ENCODE peak calls at places on chromosomes 2 and 18, in eight cellular contexts. J is bronchial epithelial cell; Q is brain microvascular endothelial cell; S is spleen; V is K562; N is pancreas; D is CD8-positive, alpha-beta T cell; G is Panc1. A is an unnamed sample. For H3K27me3, the result is how much of the 10 kb centered on the place peaks cover.

GRCh38 chr2:43136862-43137261 is 89.5 kb downstream of the ZFP36L2 start:
- DNase-seq in Q (no peak), V (no peak), S (peak), J (no peak), G (no peak), D (peak), N (no peak), A (no peak)

GRCh38 chr2:133837441-133838090 is 269.3 kb upstream of the NCKAP5 start:
- DNase-seq in Q (no peak), V (no peak), J (no peak), D (no peak), S (no peak), G (no peak), N (no peak), A (no peak)

GRCh38 chr2:53289309-53290006 is 478.1 kb upstream of the CHAC2 start:
- DNase-seq in V (no peak), D (no peak), J (peak), S (no peak), G (no peak), N (no peak), Q (no peak), A (no peak)

GRCh38 chr18:47251289-47252120 is at the start of gene SKOR2:
- DNase-seq in N (no peak), D (no peak), S (no peak), V (no peak), Q (no peak), J (no peak), G (no peak), A (no peak)

GRCh38 chr2:146246017-146246733 is 1598.7 kb upstream of the ACVR2A start:
- DNase-seq in G (no peak), D (no peak), Q (peak), J (peak), S (no peak), V (no peak), N (no peak), A (no peak)

GRCh38 chr2:234851451-234851850 is 100.4 kb upstream of the SH3BP4 start:
- DNase-seq in J (no peak), S (no peak), V (no peak), D (no peak), N (no peak), G (no peak), Q (no peak), A (no peak)

GRCh38 chr18:9340472-9340871 is 5.9 kb downstream of the TWSG1 start:
- DNase-seq in S (no peak), Q (no peak), N (no peak), V (no peak), D (no peak), G (no peak), J (no peak), A (no peak)

GRCh38 chr18:57523171-57523956 is 63.1 kb downstream of the FECH start:
- DNase-seq in S (no peak), N (no peak), G (no peak), Q (no peak), V (no peak), D (no peak), J (no peak), A (no peak)

GRCh38 chr2:6186332-6187100 is 494.3 kb downstream of the SOX11 start:
- DNase-seq in N (peak), D (no peak), V (no peak), S (no peak), J (peak), Q (peak), G (peak), A (no peak)

GRCh38 chr2:26401739-26402541 is at the start of gene DRC1:
- DNase-seq in V (no peak), S (peak), Q (peak), D (no peak), J (peak), G (no peak), N (peak), A (peak)

GRCh38 chr2:180722551-180723239 is 257.7 kb upstream of the UBE2E3 start:
- DNase-seq in D (no peak), S (no peak), G (no peak), J (peak), Q (peak), N (no peak), V (no peak), A (peak)

GRCh38 chr2:126766295-126766694 is 110.3 kb downstream of the GYPC start:
- DNase-seq in J (no peak), N (no peak), S (no peak), D (no peak), Q (no peak), G (no peak), V (no peak), A (no peak)

GRCh38 chr2:113212245-113213060 is 38.7 kb downstream of the PSD4 start:
- DNase-seq in D (no peak), S (no peak), Q (no peak), J (no peak), V (no peak), G (no peak), N (no peak), A (no peak)

GRCh38 chr18:76394780-76395476 is 100.1 kb downstream of the ZNF516 start:
- DNase-seq in S (no peak), J (peak), Q (no peak), N (no peak), D (no peak), V (no peak), G (no peak), A (no peak)

GRCh38 chr2:167932123-167932693 is 315.2 kb downstream of the STK39 start:
- DNase-seq in D (no peak), S (no peak), J (no peak), G (no peak), V (no peak), Q (no peak), N (no peak), A (no peak)

GRCh38 chr18:58512161-58512581 is 116.7 kb downstream of the ALPK2 start:
- DNase-seq in G (no peak), D (no peak), J (no peak), S (no peak), N (no peak), V (no peak), Q (no peak), A (no peak)

GRCh38 chr2:71536311-71536710 is 83.0 kb downstream of the DYSF start:
- DNase-seq in S (no peak), J (no peak), Q (no peak), V (no peak), N (no peak), D (no peak), G (no peak), A (no peak)

GRCh38 chr2:235378261-235378660 is 115.6 kb upstream of the AGAP1 start:
- DNase-seq in V (no peak), S (no peak), J (peak), Q (no peak), G (no peak), D (no peak), N (peak), A (no peak)

GRCh38 chr2:232542715-232543467 is 3.4 kb downstream of the CHRNG start:
- DNase-seq in D (no peak), G (no peak), N (no peak), Q (no peak), V (no peak), S (no peak), J (no peak), A (no peak)

GRCh38 chr2:200450288-200450687 is 59.6 kb downstream of the KCTD18 start:
- DNase-seq in J (no peak), D (no peak), G (no peak), S (no peak), N (no peak), Q (no peak), V (no peak), A (no peak)

GRCh38 chr2:240655931-240656886 is 26.5 kb downstream of the AQP12B start:
- DNase-seq in Q (peak), N (no peak), D (no peak), J (peak), S (no peak), V (no peak), G (no peak), A (no peak)

GRCh38 chr2:163182764-163183354 is 344.3 kb upstream of the KCNH7 start:
- DNase-seq in V (peak), N (no peak), J (peak), D (no peak), G (no peak), S (no peak), Q (no peak), A (no peak)

GRCh38 chr2:201827621-201828020 is 21.3 kb downstream of the CDK15 start:
- DNase-seq in N (no peak), V (no peak), S (no peak), G (no peak), J (peak), Q (no peak), D (no peak), A (no peak)

GRCh38 chr2:234986346-234986745 is 34.5 kb downstream of the SH3BP4 start:
- DNase-seq in J (no peak), G (no peak), Q (no peak), N (no peak), V (no peak), S (no peak), D (no peak), A (no peak)

GRCh38 chr2:240631561-240632290 is 6.4 kb downstream of the GPR35 start:
- DNase-seq in J (no peak), S (peak), D (no peak), N (no peak), G (no peak), Q (no peak), V (no peak), A (no peak)

GRCh38 chr2:42967959-42968674 is 175.7 kb upstream of the HAAO start:
- DNase-seq in J (no peak), Q (peak), D (no peak), N (no peak), S (peak), G (no peak), V (peak), A (peak)

GRCh38 chr2:24280645-24281044 is 79.7 kb downstream of the ITSN2 start:
- DNase-seq in Q (no peak), S (no peak), D (no peak), J (no peak), N (no peak), G (no peak), V (no peak), A (no peak)

GRCh38 chr18:3463052-3463451 is 13.1 kb downstream of the TGIF1 start:
- DNase-seq in V (no peak), D (no peak), N (no peak), J (no peak), S (no peak), Q (no peak), G (no peak), A (no peak)

GRCh38 chr2:185978634-185979405 is 240.2 kb downstream of the FSIP2 start:
- DNase-seq in V (no peak), S (no peak), G (no peak), Q (no peak), J (peak), N (no peak), D (no peak), A (no peak)

GRCh38 chr2:216636570-216637450 is 3.6 kb downstream of the IGFBP2 start:
- DNase-seq in V (peak), N (peak), D (no peak), Q (peak), G (peak), S (no peak), J (peak), A (no peak)

GRCh38 chr18:61542596-61542995 is 209.4 kb downstream of the CDH20 start:
- DNase-seq in G (no peak), V (no peak), D (no peak), J (no peak), Q (no peak), S (no peak), N (no peak), A (no peak)

GRCh38 chr18:74972354-74972753 is 236.6 kb downstream of the PTGR3 start:
- DNase-seq in D (no peak), V (no peak), N (no peak), J (no peak), S (no peak), Q (no peak), G (no peak), A (no peak)

GRCh38 chr2:221514305-221515040 is 57.6 kb downstream of the EPHA4 start:
- DNase-seq in D (no peak), J (no peak), Q (no peak), V (no peak), G (no peak), N (no peak), S (no peak), A (no peak)

GRCh38 chr2:127609818-127610217 is 36.1 kb upstream of the GPR17 start:
- DNase-seq in D (no peak), Q (no peak), J (no peak), G (no peak), V (no peak), N (no peak), S (peak), A (no peak)

GRCh38 chr18:74496508-74497307 is 545 bp downstream of the CNDP2 start:
- DNase-seq in Q (peak), J (peak), D (peak), S (no peak), G (no peak), V (no peak), N (peak), A (peak)

GRCh38 chr2:119195887-119196286 is 27.7 kb upstream of the STEAP3 start:
- DNase-seq in N (no peak), D (no peak), V (no peak), Q (no peak), S (peak), J (no peak), G (no peak), A (no peak)

GRCh38 chr18:30969670-30970069 is 72.9 kb downstream of the DSC3 start:
- DNase-seq in Q (no peak), N (no peak), D (no peak), J (no peak), V (no peak), G (no peak), S (no peak), A (no peak)

GRCh38 chr2:240134956-240135520 is 1.1 kb downstream of the COPS9 start:
- DNase-seq in G (no peak), S (peak), Q (no peak), V (peak), N (no peak), D (no peak), J (no peak), A (no peak)

GRCh38 chr2:46306320-46306719 is 9.1 kb downstream of the EPAS1 start:
- DNase-seq in V (no peak), Q (no peak), N (peak), G (peak), D (no peak), S (no peak), J (peak), A (no peak)
- H3K27me3 ChIP-seq in V (under half), Q (under half), N (under half), G (under half), D (under half), S (under half), J (under half), A (under half)

GRCh38 chr2:172995323-172996244 is 80.1 kb upstream of the MAP3K20 start:
- DNase-seq in S (no peak), D (no peak), G (no peak), V (no peak), N (no peak), Q (peak), J (peak), A (peak)
- TF ChIP-seq CTCF in S (no peak), D (no peak), G (peak), V (no peak), N (no peak), Q (peak), J (peak), A (peak)

GRCh38 chr18:54611819-54612218 is 20.8 kb downstream of the DYNAP start:
- DNase-seq in S (no peak), N (no peak), V (no peak), D (no peak), J (no peak), G (no peak), Q (no peak), A (no peak)

GRCh38 chr18:54612237-54612636 is 21.2 kb downstream of the DYNAP start:
- DNase-seq in V (no peak), Q (no peak), D (no peak), S (no peak), G (no peak), J (peak), N (no peak), A (no peak)

GRCh38 chr18:54613174-54613573 is 22.1 kb downstream of the DYNAP start:
- DNase-seq in N (no peak), D (no peak), S (no peak), V (no peak), J (no peak), Q (no peak), G (no peak), A (no peak)

GRCh38 chr18:54622084-54622483 is 31.0 kb downstream of the DYNAP start:
- DNase-seq in V (no peak), J (no peak), N (no peak), Q (no peak), G (no peak), S (no peak), D (no peak), A (no peak)

DNA sequence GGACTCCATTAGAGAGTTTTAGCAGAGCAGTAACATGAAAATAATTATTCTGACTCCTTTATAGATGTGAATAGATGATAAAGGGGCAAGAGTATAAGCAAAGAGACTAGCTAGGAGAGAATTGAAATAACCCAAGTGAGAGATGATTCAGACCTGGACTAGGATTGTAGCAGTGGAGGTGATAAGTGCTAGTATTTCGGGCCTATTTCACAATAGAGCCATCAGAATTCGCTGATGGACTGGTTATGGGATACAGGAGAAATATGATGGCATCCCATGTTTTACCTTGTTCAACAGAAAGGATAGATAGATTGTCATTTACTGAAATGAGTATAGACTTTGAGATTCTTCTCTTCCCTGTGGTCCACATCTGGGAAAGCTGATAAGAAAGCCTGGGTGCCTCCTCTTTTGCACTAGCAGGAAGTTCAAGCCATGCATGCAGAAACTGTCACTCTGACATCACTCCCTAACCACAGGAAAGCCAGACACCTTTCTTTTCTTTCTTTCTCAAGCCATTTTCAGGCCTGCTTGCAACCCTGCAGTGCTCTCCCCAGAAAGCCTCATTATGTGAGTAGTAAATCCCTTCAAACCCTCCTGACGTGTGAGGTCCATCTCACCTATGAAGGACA is 25.3 kb downstream of the DYNAP start:
- DNase-seq in D (no peak), N (no peak), S (no peak), G (no peak), V (peak), J (peak), Q (no peak), A (no peak)
- H3K27me3 ChIP-seq in D (under half), N (under half), S (under half), G (under half), V (under half), J (under half), Q (under half), A (under half)

GRCh38 chr2:44495035-44495434 is 133.3 kb downstream of the CAMKMT start:
- DNase-seq in S (no peak), J (no peak), V (no peak), Q (no peak), G (no peak), D (no peak), N (no peak), A (no peak)
- TF ChIP-seq CTCF in S (no peak), J (no peak), V (no peak), Q (no peak), G (no peak), D (no peak), N (no peak), A (no peak)

GRCh38 chr2:176112375-176113302 is 3.9 kb upstream of the HOXD10 start:
- DNase-seq in V (no peak), N (no peak), S (no peak), Q (no peak), G (no peak), J (no peak), D (no peak), A (no peak)

GRCh38 chr2:176114930-176115625 is 1.5 kb upstream of the HOXD10 start:
- DNase-seq in J (no peak), N (no peak), Q (no peak), V (no peak), G (no peak), D (no peak), S (no peak), A (no peak)

GRCh38 chr2:176111891-176112374 is 4.6 kb upstream of the HOXD10 start:
- DNase-seq in D (no peak), G (no peak), V (no peak), S (no peak), Q (no peak), N (no peak), J (no peak), A (no peak)

GRCh38 chr2:176115883-176116813 is at the start of gene HOXD10:
- DNase-seq in S (peak), D (no peak), J (no peak), Q (no peak), N (no peak), V (no peak), G (no peak), A (no peak)

GRCh38 chr2:176114120-176114929 is 2.3 kb upstream of the HOXD10 start:
- DNase-seq in G (no peak), V (no peak), S (no peak), J (no peak), N (no peak), D (no peak), Q (no peak), A (no peak)
- H3K27me3 ChIP-seq in G (under half), V (half or more), S (half or more), J (half or more), N (under half), D (half or more), Q (half or more), A (half or more)

GRCh38 chr18:51279367-51279984 is 82.0 kb upstream of the MEX3C start:
- DNase-seq in N (no peak), J (no peak), S (no peak), Q (no peak), D (no peak), V (no peak), G (no peak), A (no peak)

GRCh38 chr18:51273435-51273834 is 76.0 kb upstream of the MEX3C start:
- DNase-seq in V (no peak), N (no peak), D (no peak), G (no peak), Q (no peak), J (no peak), S (no peak), A (no peak)

GRCh38 chr18:51275712-51276473 is 78.4 kb upstream of the MEX3C start:
- DNase-seq in N (no peak), V (no peak), D (no peak), G (no peak), S (no peak), J (no peak), Q (peak), A (no peak)

DNA sequence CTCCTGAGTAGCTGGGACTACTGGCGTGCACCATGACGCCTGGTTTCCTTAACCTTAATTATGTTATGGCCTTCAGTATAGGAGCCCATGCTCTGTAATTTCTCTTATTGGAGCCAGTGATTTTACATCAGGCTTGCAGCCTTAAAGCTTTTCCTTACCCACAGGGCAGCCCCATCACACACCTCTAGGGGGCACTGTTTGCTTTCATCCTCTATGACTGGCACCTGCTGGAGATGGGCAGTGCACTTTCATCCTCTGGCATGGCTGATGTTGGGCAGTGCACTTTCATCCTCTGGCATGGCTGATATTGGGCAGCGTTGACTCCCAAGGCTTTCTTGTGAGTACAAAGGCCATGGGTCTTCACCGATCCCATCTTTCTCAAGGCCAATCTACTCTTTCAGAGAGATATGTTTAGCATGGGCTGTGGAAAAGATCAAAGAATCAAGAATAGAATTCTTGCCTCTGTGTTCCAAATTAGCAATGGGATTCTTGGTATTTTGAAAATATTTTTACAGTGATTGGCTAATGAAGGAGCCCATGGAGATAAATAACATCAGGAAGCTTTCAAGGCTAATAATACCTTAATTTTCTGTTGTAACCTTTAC is 80.7 kb upstream of the MEX3C start:
- DNase-seq in S (no peak), G (peak), N (peak), Q (peak), D (no peak), V (peak), J (peak), A (no peak)
- TF ChIP-seq CTCF in S (peak), G (peak), N (peak), Q (peak), D (peak), V (peak), J (peak), A (no peak)

DNA sequence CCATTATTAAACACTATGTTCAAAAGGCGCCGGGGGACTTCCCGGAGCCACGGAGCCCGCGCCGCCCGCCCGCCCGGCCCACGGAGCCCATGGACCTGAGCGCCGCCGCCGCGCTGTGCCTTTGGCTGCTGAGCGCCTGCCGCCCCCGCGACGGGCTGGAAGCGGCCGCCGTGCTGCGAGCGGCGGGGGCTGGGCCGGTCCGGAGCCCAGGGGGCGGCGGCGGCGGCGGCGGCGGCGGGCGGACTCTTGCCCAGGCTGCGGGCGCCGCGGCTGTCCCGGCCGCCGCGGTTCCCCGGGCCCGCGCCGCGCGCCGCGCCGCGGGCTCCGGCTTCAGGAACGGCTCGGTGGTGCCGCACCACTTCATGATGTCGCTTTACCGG is 197 bp downstream of the GDF7 start:
- DNase-seq in V (peak), G (no peak), J (no peak), S (no peak), Q (no peak), D (no peak), N (no peak), A (no peak)
- H3K27me3 ChIP-seq in V (under half), G (under half), J (under half), S (half or more), Q (half or more), D (half or more), N (under half), A (half or more)

A was measured in AG04450.